ENCODE peak calls at places on chromosome 11, in five cellular contexts. H is HepG2, E is WTC11, U is H1, S is GM12878. C is an unnamed sample.

GRCh38 chr11:82722236-82722635 is 11.4 kb downstream of the FAM181B start:
- DNase-seq in U (no peak), E (no peak), H (no peak), S (no peak), C (no peak)

GRCh38 chr11:34262601-34263081 is 95.2 kb downstream of the ABTB2 start:
- DNase-seq in S (no peak), H (no peak), E (no peak), U (no peak), C (no peak)

GRCh38 chr11:119000906-119001305 is 3.0 kb downstream of the CENATAC start:
- DNase-seq in E (no peak), U (no peak), S (no peak), H (no peak), C (no peak)

GRCh38 chr11:36364551-36364950 is 68.5 kb downstream of the PRR5L start:
- DNase-seq in H (no peak), S (no peak), U (no peak), E (no peak), C (no peak)

GRCh38 chr11:26621147-26621546 is 49.1 kb upstream of the MUC15 start:
- DNase-seq in E (no peak), S (no peak), U (no peak), H (no peak), C (no peak)

GRCh38 chr11:86592047-86592564 is 80.3 kb downstream of the ME3 start:
- DNase-seq in U (no peak), E (no peak), S (no peak), H (no peak), C (no peak)

GRCh38 chr11:80414766-80415165 is 973.9 kb upstream of the TENM4 start:
- DNase-seq in U (no peak), S (no peak), H (no peak), E (no peak), C (no peak)

GRCh38 chr11:119793335-119793984 is 64.5 kb upstream of the NECTIN1 start:
- DNase-seq in H (no peak), E (no peak), S (no peak), U (no peak), C (no peak)

GRCh38 chr11:121595717-121596156 is 143.0 kb upstream of the SORL1-AS1 start:
- DNase-seq in H (no peak), S (no peak), E (no peak), U (no peak), C (peak)

GRCh38 chr11:70381872-70382842 is 16.2 kb upstream of the CTTN start:
- DNase-seq in S (no peak), E (no peak), H (no peak), U (no peak), C (no peak)

GRCh38 chr11:84264066-84264465 is 977.9 kb upstream of the CCDC90B start:
- DNase-seq in H (no peak), E (no peak), S (no peak), U (no peak), C (no peak)

GRCh38 chr11:96169250-96169649 is 173.7 kb downstream of the MAML2 start:
- DNase-seq in E (no peak), S (no peak), U (no peak), H (no peak), C (no peak)

GRCh38 chr11:47254381-47254780 is 3.4 kb upstream of the NR1H3 start:
- DNase-seq in S (no peak), E (no peak), H (no peak), U (no peak), C (no peak)

GRCh38 chr11:81658722-81659121 is 1074.9 kb downstream of the FAM181B start:
- DNase-seq in E (peak), S (no peak), U (no peak), H (peak), C (no peak)

GRCh38 chr11:40219401-40219800 is 1240.1 kb downstream of the LRRC4C start:
- DNase-seq in H (no peak), E (no peak), U (no peak), S (no peak), C (no peak)

GRCh38 chr11:115759622-115760527 is 255.7 kb upstream of the CADM1 start:
- DNase-seq in U (peak), E (peak), H (no peak), S (no peak), C (no peak)

DNA sequence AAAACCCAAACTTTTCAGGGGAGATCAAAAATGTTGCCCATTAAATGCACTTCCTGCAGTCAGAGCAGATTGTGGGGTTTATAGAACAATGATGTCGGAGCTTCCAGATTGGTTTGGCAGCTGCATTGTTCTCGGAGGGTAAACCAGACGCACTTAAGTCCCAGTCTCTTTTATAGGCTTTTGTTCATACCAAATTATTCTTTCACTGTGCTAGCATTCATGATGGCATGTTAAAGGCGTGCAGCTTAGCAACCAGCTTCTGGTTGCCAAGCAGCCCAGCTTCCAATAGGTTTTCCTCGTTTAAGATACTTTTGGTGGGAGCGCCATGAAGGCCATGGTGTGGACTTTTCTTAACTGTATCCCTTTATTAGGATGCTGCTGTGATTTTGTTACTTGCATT is 40.9 kb downstream of the ZC3H12C start:
- DNase-seq in U (no peak), E (no peak), H (no peak), S (no peak), C (no peak)
- TF ChIP-seq ATF3 in U (no peak), E (no peak), H (no peak), S (no peak), C (no peak)

DNA sequence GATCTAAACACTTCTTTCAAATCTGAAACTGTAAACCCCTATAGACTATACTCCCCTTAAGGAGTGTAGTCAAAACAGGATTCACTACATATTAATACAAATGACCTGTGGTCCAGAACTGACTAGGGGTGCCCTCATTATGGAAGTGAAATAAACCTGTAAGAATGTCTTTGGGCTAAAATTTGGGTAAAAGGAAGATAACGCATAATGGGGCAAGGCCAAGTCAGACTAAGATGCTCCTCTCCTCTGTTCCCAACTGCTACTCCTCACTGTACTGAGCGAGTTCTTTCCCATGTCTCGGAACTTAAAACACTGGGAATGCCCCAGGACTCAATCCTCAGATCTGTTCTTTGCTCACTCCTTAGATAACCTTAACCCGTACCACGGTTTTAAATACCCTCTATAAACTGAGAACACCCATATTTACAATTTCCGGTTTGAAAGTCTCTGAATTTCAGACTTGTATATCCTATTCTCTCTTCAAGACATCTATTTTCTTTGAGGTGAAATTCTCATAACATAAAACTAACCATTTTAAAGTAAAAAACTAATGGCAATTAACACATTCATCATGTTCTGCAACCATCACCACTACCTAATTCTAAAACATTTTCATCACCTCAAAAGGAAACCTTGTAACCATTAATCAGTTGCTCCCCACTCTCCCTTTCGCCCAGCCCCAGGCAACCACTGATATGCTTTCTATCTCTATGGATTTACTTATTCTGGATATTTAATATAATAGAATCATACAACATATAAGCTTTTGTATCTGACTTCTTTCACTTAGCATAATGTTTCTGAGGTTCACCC is 4.0 kb downstream of the THAP12 start:
- DNase-seq in S (peak), H (no peak), U (no peak), E (no peak), C (no peak)
- TF ChIP-seq ATF3 in S (no peak), H (no peak), U (no peak), E (no peak), C (no peak)

DNA sequence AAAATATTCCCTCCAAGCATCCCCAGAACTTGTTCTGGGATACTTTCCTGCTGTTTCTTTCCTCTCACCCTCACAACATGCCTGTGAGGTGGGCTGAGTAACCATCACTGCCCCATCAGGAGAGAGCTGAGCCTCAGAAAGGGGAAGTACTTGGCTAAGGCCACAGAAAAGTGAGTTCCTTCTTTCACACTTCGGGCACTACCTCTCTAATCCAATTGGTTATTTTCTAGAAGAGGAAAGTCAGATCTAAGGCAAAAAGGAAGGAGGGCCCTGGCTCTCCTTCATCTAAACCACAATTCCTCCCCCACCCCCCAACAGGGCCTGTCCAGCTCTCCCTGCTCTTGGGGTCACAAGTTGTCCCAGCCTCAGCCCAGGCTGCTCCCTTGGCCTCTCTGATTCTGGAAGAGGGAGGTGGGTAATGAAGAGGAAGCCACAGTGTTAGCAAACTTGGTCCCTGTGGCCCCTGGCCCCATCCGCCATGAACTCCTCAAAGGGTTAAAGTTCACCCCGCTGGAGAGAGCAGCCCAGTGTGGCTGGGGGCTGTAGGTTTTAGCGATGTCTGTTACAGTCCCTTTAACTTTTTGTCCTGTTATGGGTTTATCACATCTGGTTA is 34.0 kb downstream of the SLC22A12 start:
- DNase-seq in E (no peak), U (no peak), H (no peak), S (no peak), C (no peak)
- TF ChIP-seq ATF3 in E (no peak), U (no peak), H (no peak), S (no peak), C (no peak)

GRCh38 chr11:134026655-134027343 is 42.1 kb upstream of the JAM3 start:
- DNase-seq in E (peak), U (no peak), H (no peak), S (no peak), C (no peak)
- TF ChIP-seq ATF3 in E (no peak), U (no peak), H (no peak), S (no peak), C (no peak)

DNA sequence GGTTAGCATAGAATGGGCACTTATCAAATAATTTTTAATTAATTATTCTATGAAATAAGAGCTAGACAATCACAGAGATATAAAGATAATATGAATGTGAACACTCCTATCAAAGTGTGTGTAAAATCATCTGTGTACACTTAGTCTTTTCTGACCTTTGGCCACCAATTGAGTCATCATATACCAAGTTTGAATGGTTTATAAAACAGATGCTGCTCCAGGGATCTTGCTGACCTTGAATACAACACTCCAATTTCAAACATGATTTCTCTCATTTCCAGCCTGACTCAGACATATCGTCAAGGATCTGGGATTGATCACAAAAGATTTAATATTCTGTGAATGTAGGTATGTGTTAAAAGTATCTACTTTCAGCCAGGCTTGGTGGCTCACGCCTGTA is 2.9 kb upstream of the OR51V1 start:
- DNase-seq in S (no peak), E (no peak), U (no peak), H (no peak), C (no peak)
- TF ChIP-seq ATF3 in S (no peak), E (no peak), U (no peak), H (no peak), C (no peak)

GRCh38 chr11:133946541-133947297 is 10.0 kb downstream of the IGSF9B start:
- DNase-seq in E (peak), U (no peak), S (no peak), H (no peak), C (no peak)
- TF ChIP-seq ATF3 in E (no peak), U (no peak), S (no peak), H (no peak), C (no peak)

GRCh38 chr11:8381343-8381742 is 117.7 kb upstream of the LMO1 start:
- DNase-seq in E (no peak), U (no peak), H (no peak), S (no peak), C (no peak)

GRCh38 chr11:8383227-8383626 is 119.5 kb upstream of the LMO1 start:
- DNase-seq in H (no peak), U (no peak), S (no peak), E (no peak), C (no peak)

GRCh38 chr11:8381871-8382396 is 118.3 kb upstream of the LMO1 start:
- DNase-seq in E (no peak), U (no peak), S (no peak), H (no peak), C (no peak)

GRCh38 chr11:8383627-8384026 is 119.9 kb upstream of the LMO1 start:
- DNase-seq in U (no peak), H (no peak), E (no peak), S (no peak), C (no peak)

GRCh38 chr11:8382436-8383053 is 118.9 kb upstream of the LMO1 start:
- DNase-seq in U (no peak), H (no peak), E (no peak), S (no peak), C (no peak)
- TF ChIP-seq ATF3 in U (no peak), H (no peak), E (no peak), S (no peak), C (no peak)

GRCh38 chr11:88016392-88017020 is 158.7 kb downstream of the RAB38 start:
- DNase-seq in H (peak), S (peak), U (peak), E (peak), C (peak)
- TF ChIP-seq ATF3 in H (no peak), S (no peak), U (no peak), E (no peak), C (no peak)

DNA sequence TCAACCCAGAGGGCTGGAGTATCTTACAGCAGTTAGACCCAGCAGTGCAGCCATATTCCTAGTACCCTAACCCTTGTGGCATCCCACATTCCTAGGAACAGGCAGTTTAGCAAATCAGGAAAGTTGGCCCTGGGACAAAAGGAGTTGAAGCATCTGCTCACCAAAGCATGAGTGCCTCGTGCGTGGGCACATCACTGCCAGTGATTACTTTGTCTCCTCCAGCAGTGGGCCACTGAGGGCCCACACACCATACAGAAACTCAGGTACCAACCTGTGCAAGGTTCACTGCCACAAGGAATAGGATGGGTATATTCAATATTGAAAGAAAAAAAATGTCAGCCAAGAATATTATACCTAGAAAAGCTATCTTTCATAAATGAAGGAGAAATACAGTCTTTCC is 227.5 kb upstream of the CNTN5 start:
- DNase-seq in S (no peak), E (no peak), H (no peak), U (no peak), C (no peak)
- TF ChIP-seq ATF3 in S (no peak), E (no peak), H (no peak), U (no peak), C (no peak)